ENCODE peak calls at places on chromosomes 13 and 19, in four cellular contexts. X, U, W and K are unnamed samples.

GRCh38 chr19:11265785-11266236 is 3.5 kb upstream of the DOCK6 start:
- DNase-seq in W (no peak), X (peak; percentile 93), U (peak; percentile 14), K (no peak)

GRCh38 chr19:4061683-4062575 is 4.8 kb downstream of the ZBTB7A start:
- DNase-seq in W (no peak), X (no peak), U (no peak), K (no peak)

GRCh38 chr19:46017874-46018675 is 4.8 kb downstream of the PGLYRP1 start:
- DNase-seq in W (no peak), U (no peak), X (no peak), K (no peak)

GRCh38 chr19:10620786-10621185 is 4.6 kb upstream of the SLC44A2 start:
- DNase-seq in X (no peak), W (no peak), U (no peak), K (no peak)

GRCh38 chr19:11693505-11694499 is 44.9 kb downstream of the ZNF823 start:
- DNase-seq in W (peak; percentile 44), U (no peak), X (peak; percentile 85), K (no peak)

GRCh38 chr13:30191491-30192100 is 115.8 kb downstream of the KATNAL1 start:
- DNase-seq in W (no peak), U (no peak), X (no peak), K (no peak)

GRCh38 chr13:111020546-111020945 is 94.6 kb upstream of the ARHGEF7 start:
- DNase-seq in U (no peak), X (no peak), W (no peak), K (no peak)

GRCh38 chr13:51246005-51246404 is 23.8 kb downstream of the FAM124A start:
- DNase-seq in X (no peak), W (no peak), U (no peak), K (no peak)

GRCh38 chr19:4814625-4815425 is 16.7 kb downstream of the TICAM1 start:
- DNase-seq in U (no peak), X (no peak), W (no peak), K (no peak)

GRCh38 chr13:102718746-102719145 is 23.9 kb upstream of the METTL21C start:
- DNase-seq in U (no peak), X (no peak), W (no peak), K (no peak)

GRCh38 chr19:48390188-48391099 is 907 bp downstream of the KDELR1 start:
- DNase-seq in X (peak; percentile 44), U (peak; percentile 79), W (no peak), K (no peak)

GRCh38 chr19:4556574-4557185 is 2.8 kb downstream of the SEMA6B start:
- DNase-seq in X (no peak), W (no peak), U (peak; percentile 99), K (no peak)

GRCh38 chr13:102316732-102317131 is 85.1 kb downstream of the FGF14 start:
- DNase-seq in X (no peak), U (no peak), W (no peak), K (no peak)

DNA sequence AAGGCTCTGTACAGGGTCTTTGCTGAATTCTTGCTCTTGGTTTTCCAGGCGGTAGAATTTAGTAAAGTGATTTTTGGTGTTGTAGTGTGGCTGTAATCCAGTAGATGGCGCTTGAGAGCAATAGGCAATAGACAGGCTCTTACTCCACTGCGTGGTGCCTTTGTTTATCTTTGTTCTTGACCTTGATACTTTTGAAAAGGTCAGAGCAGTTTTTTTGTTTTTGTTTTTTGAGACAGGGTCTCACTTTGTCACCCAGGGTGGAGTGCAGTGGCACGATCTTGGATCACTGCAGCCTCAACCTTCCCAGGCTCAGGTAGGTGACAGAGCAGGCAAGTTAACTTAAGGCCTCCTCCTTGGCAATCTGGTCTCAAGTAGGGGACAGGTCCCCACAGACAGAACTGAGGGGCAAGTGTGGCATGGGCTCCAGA is 12.2 kb upstream of the LILRA5 start:
- DNase-seq in U (peak; percentile 55), W (no peak), X (peak; percentile 30), K (no peak)
- TF ChIP-seq BRCA1 in U (no peak), W (no peak), X (no peak), K (no peak)

DNA sequence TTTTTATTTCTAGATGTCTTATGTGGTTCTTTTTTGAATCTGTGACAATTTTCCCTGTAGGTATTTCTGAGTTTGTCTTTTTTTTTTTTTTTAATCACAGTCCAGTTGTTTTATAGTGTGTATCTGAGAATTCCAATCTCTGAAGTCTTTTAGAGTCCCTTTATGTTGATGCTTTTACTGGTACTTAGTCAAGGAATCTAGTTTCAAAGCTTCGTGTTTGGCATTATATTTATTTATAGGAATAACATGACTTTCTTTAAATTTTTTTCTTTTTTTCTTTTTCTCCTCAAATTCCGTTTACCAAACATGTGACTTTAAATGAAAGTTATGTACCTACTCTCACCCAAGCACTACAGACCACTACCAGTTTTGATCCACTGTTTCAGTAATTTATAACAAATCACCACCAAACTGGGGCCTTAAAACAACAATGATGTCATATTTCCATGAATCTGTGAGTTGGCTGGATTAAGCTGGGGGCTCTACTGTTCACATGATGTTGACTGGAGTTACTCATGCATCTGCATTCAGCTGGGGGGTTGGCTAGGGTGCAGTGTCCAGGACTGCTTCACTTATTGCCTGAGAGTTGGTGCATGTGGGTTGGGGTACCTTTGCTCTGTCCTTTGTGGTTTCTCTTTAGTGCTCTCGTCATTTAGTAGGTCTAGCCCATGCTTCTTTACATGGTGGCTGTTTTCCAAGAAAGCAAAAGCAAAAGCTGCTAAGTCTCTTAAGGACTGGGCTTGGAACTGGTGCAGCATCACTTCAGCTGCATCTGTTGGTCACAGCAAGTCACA is 22.3 kb downstream of the KCTD4 start:
- DNase-seq in U (peak; percentile 5), W (no peak), X (peak; percentile 53), K (no peak)
- TF ChIP-seq CBX5 in U (no peak), W (no peak), X (no peak), K (no peak)

GRCh38 chr19:19461671-19462622 is 53.4 kb downstream of the TSSK6 start:
- DNase-seq in U (peak; percentile 62), W (peak; percentile 78), X (peak; percentile 65), K (no peak)
- TF ChIP-seq SP1 in U (no peak), W (peak; percentile 88), X (no peak), K (no peak)

GRCh38 chr19:32469796-32470195 is 64.2 kb downstream of the DPY19L3 start:
- DNase-seq in U (no peak), X (no peak), W (no peak), K (no peak)
- TF ChIP-seq BRCA1 in U (no peak), X (no peak), W (no peak), K (no peak)

GRCh38 chr13:113666951-113667701 is at the start of gene GRK1:
- DNase-seq in W (no peak), X (no peak), U (no peak), K (no peak)

GRCh38 chr13:113669871-113670341 is 2.9 kb downstream of the GRK1 start:
- DNase-seq in W (no peak), U (no peak), X (no peak), K (no peak)

GRCh38 chr13:113667771-113668490 is 912 bp downstream of the GRK1 start:
- DNase-seq in W (no peak), U (no peak), X (no peak), K (no peak)

GRCh38 chr13:113669231-113669870 is 2.3 kb downstream of the GRK1 start:
- DNase-seq in U (no peak), X (no peak), W (no peak), K (no peak)

GRCh38 chr13:113668491-113668971 is 1.5 kb downstream of the GRK1 start:
- DNase-seq in W (no peak), U (no peak), X (no peak), K (no peak)
- TF ChIP-seq CBX5 in W (no peak), U (no peak), X (no peak), K (no peak)

GRCh38 chr19:15251749-15252397 is 19.6 kb upstream of the EPHX3 start:
- DNase-seq in X (peak; percentile 40), U (peak; percentile 38), W (peak; percentile 46), K (no peak)
- TF ChIP-seq SP1 in X (no peak), U (no peak), W (no peak), K (no peak)

GRCh38 chr13:45055902-45056648 is 64.2 kb upstream of the GTF2F2 start:
- DNase-seq in X (no peak), U (peak; percentile 27), W (no peak), K (no peak)
- TF ChIP-seq BRCA1 in X (no peak), U (no peak), W (no peak), K (no peak)